ENCODE peak calls at places on chromosomes 16 and 17, in nine cellular contexts. One of them, this sample, is unnamed.

GRCh38 chr17:82097187-82097918 is 683 bp downstream of the FASN start:
- DNase-seq in colonic mucosa: peak
- DNase-seq in amygdala: no peak
- DNase-seq in adrenal gland: peak
- DNase-seq in COR-L47: peak
- DNase-seq in cardiac fibroblast: peak
- DNase-seq in activated CD4-positive, alpha-beta T cell treated with anti-CD3 and anti-CD28 coated beads, Interleukin-2, amount 50 U/mL, for 1 hour: no peak
- DNase-seq in NCI-H510A treated with DMSO at 0.1 percent for 48 hours: peak
- DNase-seq in AG10803: peak
- DNase-seq in this sample: peak

GRCh38 chr17:27403480-27404005 is 52.7 kb upstream of the KSR1 start:
- DNase-seq in activated CD4-positive, alpha-beta T cell treated with anti-CD3 and anti-CD28 coated beads, Interleukin-2, amount 50 U/mL, for 1 hour: no peak
- DNase-seq in AG10803: no peak
- DNase-seq in cardiac fibroblast: no peak
- DNase-seq in amygdala: no peak
- DNase-seq in NCI-H510A treated with DMSO at 0.1 percent for 48 hours: no peak
- DNase-seq in adrenal gland: peak
- DNase-seq in COR-L47: no peak
- DNase-seq in colonic mucosa: no peak
- DNase-seq in this sample: no peak

GRCh38 chr17:45320931-45321461 is 4.2 kb upstream of the MAP3K14 start:
- DNase-seq in adrenal gland: peak
- DNase-seq in AG10803: peak
- DNase-seq in activated CD4-positive, alpha-beta T cell treated with anti-CD3 and anti-CD28 coated beads, Interleukin-2, amount 50 U/mL, for 1 hour: no peak
- DNase-seq in amygdala: no peak
- DNase-seq in colonic mucosa: peak
- DNase-seq in NCI-H510A treated with DMSO at 0.1 percent for 48 hours: no peak
- DNase-seq in cardiac fibroblast: peak
- DNase-seq in COR-L47: no peak
- DNase-seq in this sample: no peak

GRCh38 chr17:83014297-83014696 is 65.1 kb upstream of the METRNL start:
- DNase-seq in adrenal gland: no peak
- DNase-seq in COR-L47: no peak
- DNase-seq in amygdala: no peak
- DNase-seq in colonic mucosa: no peak
- DNase-seq in AG10803: no peak
- DNase-seq in cardiac fibroblast: no peak
- DNase-seq in NCI-H510A treated with DMSO at 0.1 percent for 48 hours: peak
- DNase-seq in activated CD4-positive, alpha-beta T cell treated with anti-CD3 and anti-CD28 coated beads, Interleukin-2, amount 50 U/mL, for 1 hour: no peak
- DNase-seq in this sample: no peak

GRCh38 chr16:55039511-55039910 is 108.8 kb downstream of the IRX5 start:
- DNase-seq in adrenal gland: no peak
- DNase-seq in NCI-H510A treated with DMSO at 0.1 percent for 48 hours: no peak
- DNase-seq in AG10803: no peak
- DNase-seq in amygdala: no peak
- DNase-seq in activated CD4-positive, alpha-beta T cell treated with anti-CD3 and anti-CD28 coated beads, Interleukin-2, amount 50 U/mL, for 1 hour: no peak
- DNase-seq in colonic mucosa: no peak
- DNase-seq in cardiac fibroblast: no peak
- DNase-seq in COR-L47: no peak
- DNase-seq in this sample: no peak

GRCh38 chr17:41972571-41973411 is 6.2 kb downstream of the CNP start:
- DNase-seq in COR-L47: no peak
- DNase-seq in AG10803: no peak
- DNase-seq in activated CD4-positive, alpha-beta T cell treated with anti-CD3 and anti-CD28 coated beads, Interleukin-2, amount 50 U/mL, for 1 hour: no peak
- DNase-seq in NCI-H510A treated with DMSO at 0.1 percent for 48 hours: peak
- DNase-seq in adrenal gland: peak
- DNase-seq in amygdala: no peak
- DNase-seq in colonic mucosa: no peak
- DNase-seq in cardiac fibroblast: peak
- DNase-seq in this sample: no peak

GRCh38 chr17:71762526-71762925 is 358.3 kb upstream of the SOX9 start:
- DNase-seq in activated CD4-positive, alpha-beta T cell treated with anti-CD3 and anti-CD28 coated beads, Interleukin-2, amount 50 U/mL, for 1 hour: no peak
- DNase-seq in adrenal gland: no peak
- DNase-seq in colonic mucosa: no peak
- DNase-seq in cardiac fibroblast: no peak
- DNase-seq in amygdala: no peak
- DNase-seq in COR-L47: no peak
- DNase-seq in AG10803: no peak
- DNase-seq in NCI-H510A treated with DMSO at 0.1 percent for 48 hours: no peak
- DNase-seq in this sample: no peak

GRCh38 chr16:53753431-53753830 is 49.5 kb downstream of the FTO start:
- DNase-seq in activated CD4-positive, alpha-beta T cell treated with anti-CD3 and anti-CD28 coated beads, Interleukin-2, amount 50 U/mL, for 1 hour: no peak
- DNase-seq in AG10803: peak
- DNase-seq in amygdala: no peak
- DNase-seq in NCI-H510A treated with DMSO at 0.1 percent for 48 hours: no peak
- DNase-seq in COR-L47: no peak
- DNase-seq in adrenal gland: no peak
- DNase-seq in colonic mucosa: no peak
- DNase-seq in cardiac fibroblast: no peak
- DNase-seq in this sample: no peak

GRCh38 chr16:54987081-54987480 is 56.4 kb downstream of the IRX5 start:
- DNase-seq in colonic mucosa: no peak
- DNase-seq in amygdala: peak
- DNase-seq in AG10803: no peak
- DNase-seq in cardiac fibroblast: no peak
- DNase-seq in activated CD4-positive, alpha-beta T cell treated with anti-CD3 and anti-CD28 coated beads, Interleukin-2, amount 50 U/mL, for 1 hour: no peak
- DNase-seq in COR-L47: peak
- DNase-seq in NCI-H510A treated with DMSO at 0.1 percent for 48 hours: no peak
- DNase-seq in adrenal gland: no peak
- DNase-seq in this sample: no peak

GRCh38 chr17:17935321-17936271 is 36.6 kb downstream of the TOM1L2 start:
- DNase-seq in amygdala: no peak
- DNase-seq in activated CD4-positive, alpha-beta T cell treated with anti-CD3 and anti-CD28 coated beads, Interleukin-2, amount 50 U/mL, for 1 hour: no peak
- DNase-seq in adrenal gland: peak
- DNase-seq in COR-L47: no peak
- DNase-seq in AG10803: peak
- DNase-seq in NCI-H510A treated with DMSO at 0.1 percent for 48 hours: no peak
- DNase-seq in cardiac fibroblast: peak
- DNase-seq in colonic mucosa: peak
- DNase-seq in this sample: no peak

GRCh38 chr16:64440421-64440831 is 681.4 kb downstream of the CDH11 start:
- DNase-seq in activated CD4-positive, alpha-beta T cell treated with anti-CD3 and anti-CD28 coated beads, Interleukin-2, amount 50 U/mL, for 1 hour: no peak
- DNase-seq in cardiac fibroblast: peak
- DNase-seq in colonic mucosa: no peak
- DNase-seq in amygdala: no peak
- DNase-seq in adrenal gland: peak
- DNase-seq in AG10803: peak
- DNase-seq in COR-L47: no peak
- DNase-seq in NCI-H510A treated with DMSO at 0.1 percent for 48 hours: no peak
- DNase-seq in this sample: no peak

This sample was measured in GM12892.